ENCODE peak calls at places on chromosomes 4 and X, in four cellular contexts. One of them, this sample, is unnamed.
A peak's percentile ranks its signal among the peaks of the same experiment; 100 is the strongest.

GRCh38 chr4:1154523-1155182 is 17.7 kb downstream of the SPON2 start:
- DNase-seq in K562: no peak
- DNase-seq in HepG2: no peak
- DNase-seq in GM12878: no peak
- DNase-seq in this sample: no peak

GRCh38 chrX:12026481-12026880 is 111.8 kb upstream of the FRMPD4 start:
- DNase-seq in K562: no peak
- DNase-seq in HepG2: no peak
- DNase-seq in GM12878: no peak
- DNase-seq in this sample: no peak

GRCh38 chrX:1212532-1212931 is at the start of gene CRLF2:
- DNase-seq in K562: no peak
- DNase-seq in HepG2: no peak
- DNase-seq in GM12878: peak; percentile 77
- DNase-seq in this sample: no peak

GRCh38 chrX:14920196-14920595 is 47.0 kb downstream of the MOSPD2 start:
- DNase-seq in K562: no peak
- DNase-seq in HepG2: no peak
- DNase-seq in GM12878: no peak
- DNase-seq in this sample: no peak

GRCh38 chrX:45324941-45325340 is 124.3 kb upstream of the DIPK2B start:
- DNase-seq in K562: no peak
- DNase-seq in HepG2: no peak
- DNase-seq in GM12878: no peak
- DNase-seq in this sample: no peak

GRCh38 chrX:18887821-18888205 is 96.1 kb downstream of the PHKA2 start:
- DNase-seq in K562: no peak
- DNase-seq in HepG2: no peak
- DNase-seq in GM12878: no peak
- DNase-seq in this sample: no peak

GRCh38 chr4:20474119-20474518 is 222.4 kb downstream of the SLIT2 start:
- DNase-seq in K562: no peak
- DNase-seq in HepG2: no peak
- DNase-seq in GM12878: no peak
- DNase-seq in this sample: no peak

GRCh38 chr4:76546282-76547166 is 111.5 kb downstream of the SHROOM3 start:
- DNase-seq in K562: no peak
- DNase-seq in HepG2: no peak
- DNase-seq in GM12878: no peak
- DNase-seq in this sample: no peak

GRCh38 chrX:72216973-72217372 is 21.9 kb downstream of the ERCC6L start:
- DNase-seq in K562: no peak
- DNase-seq in HepG2: no peak
- DNase-seq in GM12878: no peak
- DNase-seq in this sample: no peak

GRCh38 chr4:121462660-121463261 is 81.9 kb upstream of the QRFPR start:
- DNase-seq in K562: peak; percentile 18
- DNase-seq in HepG2: peak; percentile 57
- DNase-seq in GM12878: no peak
- DNase-seq in this sample: peak; percentile 49

GRCh38 chrX:23365541-23365940 is 30.9 kb downstream of the PTCHD1 start:
- DNase-seq in K562: no peak
- DNase-seq in HepG2: no peak
- DNase-seq in GM12878: no peak
- DNase-seq in this sample: no peak

GRCh38 chr4:1776521-1777161 is 16.5 kb upstream of the FGFR3 start:
- DNase-seq in K562: no peak
- DNase-seq in HepG2: peak; percentile 74
- DNase-seq in GM12878: no peak
- DNase-seq in this sample: no peak

GRCh38 chr4:185222598-185222997 is 13.2 kb downstream of the SNX25 start:
- DNase-seq in K562: no peak
- DNase-seq in HepG2: no peak
- DNase-seq in GM12878: no peak
- DNase-seq in this sample: no peak

GRCh38 chrX:36849407-36849806 is 158.8 kb upstream of the FAM47C start:
- DNase-seq in K562: no peak
- DNase-seq in HepG2: no peak
- DNase-seq in GM12878: no peak
- DNase-seq in this sample: no peak

GRCh38 chrX:67353651-67354370 is 190.0 kb upstream of the AR start:
- DNase-seq in K562: no peak
- DNase-seq in HepG2: no peak
- DNase-seq in GM12878: no peak
- DNase-seq in this sample: no peak

GRCh38 chrX:41711021-41711667 is 12.8 kb upstream of the GPR82 start:
- DNase-seq in K562: no peak
- DNase-seq in HepG2: no peak
- DNase-seq in GM12878: no peak
- DNase-seq in this sample: no peak

GRCh38 chrX:86455495-86455894 is 307.2 kb downstream of the DACH2 start:
- DNase-seq in K562: no peak
- DNase-seq in HepG2: no peak
- DNase-seq in GM12878: no peak
- DNase-seq in this sample: no peak

GRCh38 chrX:49186125-49187027 is at the start of gene PRICKLE3:
- DNase-seq in K562: peak; percentile 77
- DNase-seq in HepG2: peak; percentile 61
- DNase-seq in GM12878: no peak
- DNase-seq in this sample: peak; percentile 55

GRCh38 chrX:12946406-12946805 is 28.5 kb upstream of the TMSB4X start:
- DNase-seq in K562: no peak
- DNase-seq in HepG2: no peak
- DNase-seq in GM12878: no peak
- DNase-seq in this sample: no peak

GRCh38 chr4:141058739-141059507 is 74.3 kb downstream of the RNF150 start:
- DNase-seq in K562: no peak
- DNase-seq in HepG2: no peak
- DNase-seq in GM12878: no peak
- DNase-seq in this sample: no peak

GRCh38 chr4:159070742-159071141 is 32.1 kb upstream of the RAPGEF2 start:
- DNase-seq in K562: no peak
- DNase-seq in HepG2: no peak
- DNase-seq in GM12878: no peak
- DNase-seq in this sample: no peak

GRCh38 chrX:132737743-132738142 is 220.7 kb downstream of the HS6ST2 start:
- DNase-seq in K562: no peak
- DNase-seq in HepG2: no peak
- DNase-seq in GM12878: no peak
- DNase-seq in this sample: no peak

GRCh38 chrX:19549838-19550237 is 34.5 kb upstream of the MAP3K15 start:
- DNase-seq in K562: no peak
- DNase-seq in HepG2: no peak
- DNase-seq in GM12878: no peak
- DNase-seq in this sample: no peak

GRCh38 chrX:130975947-130976346 is 72.9 kb upstream of the ENOX2 start:
- DNase-seq in K562: peak; percentile 48
- DNase-seq in HepG2: peak; percentile 24
- DNase-seq in GM12878: no peak
- DNase-seq in this sample: peak; percentile 72

GRCh38 chr4:41359836-41360213 is 103.1 kb downstream of the UCHL1 start:
- DNase-seq in K562: no peak
- DNase-seq in HepG2: no peak
- DNase-seq in GM12878: no peak
- DNase-seq in this sample: no peak

GRCh38 chr4:3480528-3481112 is 17.5 kb downstream of the DOK7 start:
- DNase-seq in K562: peak; percentile 85
- DNase-seq in HepG2: peak; percentile 66
- DNase-seq in GM12878: no peak
- DNase-seq in this sample: peak; percentile 91

DNA sequence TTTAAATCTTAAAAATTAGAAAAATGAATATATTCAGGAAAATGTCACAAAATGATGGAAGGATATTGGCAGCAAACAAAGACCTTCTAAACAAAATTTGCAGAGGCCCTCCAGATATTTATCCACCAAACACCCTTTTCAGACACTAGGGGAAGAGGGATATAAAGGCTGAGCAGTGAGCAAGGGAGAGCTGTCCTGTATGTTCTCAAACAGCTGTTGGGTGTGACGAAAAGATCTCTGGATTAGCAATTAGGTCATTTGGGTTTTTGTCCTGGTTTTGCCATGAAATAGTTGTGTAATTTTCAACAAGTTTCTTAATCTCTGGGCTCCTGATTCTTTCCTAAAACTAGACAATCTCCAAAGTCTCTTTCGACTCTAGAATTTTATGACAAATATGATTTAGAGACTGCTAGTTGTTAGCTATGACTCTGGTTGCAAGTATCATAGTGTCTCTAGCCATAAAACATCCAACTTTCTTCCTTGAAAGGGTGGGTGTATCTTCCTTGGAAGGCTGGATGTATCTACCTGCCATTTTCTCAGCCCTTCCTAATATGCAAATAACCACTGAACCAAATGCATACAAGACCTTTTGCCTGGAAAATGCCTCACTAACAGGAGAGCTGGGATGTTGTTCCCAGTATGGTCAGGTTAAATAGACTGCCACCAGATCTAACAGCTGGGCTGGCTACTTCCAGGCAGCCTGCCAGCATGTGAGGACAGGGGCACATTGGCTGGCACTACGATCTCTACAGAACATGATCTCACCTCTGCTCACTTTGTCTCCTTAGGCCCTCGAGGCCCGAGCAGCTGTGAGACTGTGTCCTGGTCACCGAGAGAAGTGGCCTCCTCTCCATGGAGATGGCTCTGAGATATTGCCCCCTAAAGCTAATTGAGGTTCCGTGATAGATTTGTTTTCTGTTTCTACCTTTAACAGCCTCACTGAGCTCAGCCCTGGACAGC is 225.5 kb upstream of the JADE1 start:
- DNase-seq in K562: no peak
- DNase-seq in HepG2: no peak
- DNase-seq in GM12878: no peak
- DNase-seq in this sample: no peak
- TF ChIP-seq FOXK2 in K562: no peak
- TF ChIP-seq FOXK2 in HepG2: no peak
- TF ChIP-seq FOXK2 in GM12878: no peak
- TF ChIP-seq FOXK2 in this sample: no peak

GRCh38 chr4:98113005-98113404 is 30.3 kb downstream of the STPG2 start:
- DNase-seq in K562: no peak
- DNase-seq in HepG2: peak; percentile 5
- DNase-seq in GM12878: no peak
- DNase-seq in this sample: peak; percentile 24
- TF ChIP-seq TARDBP in K562: no peak
- TF ChIP-seq TARDBP in HepG2: no peak
- TF ChIP-seq TARDBP in GM12878: no peak
- TF ChIP-seq TARDBP in this sample: no peak

GRCh38 chr4:163930086-163930485 is 435.6 kb downstream of the TMA16 start:
- DNase-seq in K562: no peak
- DNase-seq in HepG2: no peak
- DNase-seq in GM12878: no peak
- DNase-seq in this sample: no peak
- TF ChIP-seq FOXK2 in K562: no peak
- TF ChIP-seq FOXK2 in HepG2: no peak
- TF ChIP-seq FOXK2 in GM12878: no peak
- TF ChIP-seq FOXK2 in this sample: no peak

DNA sequence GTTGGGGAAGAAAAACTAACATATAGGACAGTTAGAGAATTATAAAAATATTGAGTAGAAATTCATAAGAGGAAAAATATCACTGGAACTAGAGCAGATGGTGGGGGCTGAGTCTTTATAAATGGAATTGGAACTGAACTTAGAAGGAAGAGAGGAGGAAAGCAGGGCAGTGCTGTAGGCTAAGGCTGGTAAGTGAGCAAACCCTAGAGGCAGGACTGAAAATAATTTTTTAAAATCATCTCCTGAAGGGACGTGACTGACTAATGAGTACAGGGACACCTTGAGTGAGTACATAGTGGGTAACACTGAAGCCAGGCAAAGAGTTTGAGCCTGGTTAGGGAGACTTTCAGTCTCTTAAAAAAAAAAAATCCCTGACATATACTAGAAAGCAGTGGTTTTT is 63.3 kb downstream of the GALNT7 start:
- DNase-seq in K562: peak; percentile 58
- DNase-seq in HepG2: no peak
- DNase-seq in GM12878: no peak
- DNase-seq in this sample: no peak
- TF ChIP-seq TARDBP in K562: no peak
- TF ChIP-seq TARDBP in HepG2: no peak
- TF ChIP-seq TARDBP in GM12878: no peak
- TF ChIP-seq TARDBP in this sample: no peak

DNA sequence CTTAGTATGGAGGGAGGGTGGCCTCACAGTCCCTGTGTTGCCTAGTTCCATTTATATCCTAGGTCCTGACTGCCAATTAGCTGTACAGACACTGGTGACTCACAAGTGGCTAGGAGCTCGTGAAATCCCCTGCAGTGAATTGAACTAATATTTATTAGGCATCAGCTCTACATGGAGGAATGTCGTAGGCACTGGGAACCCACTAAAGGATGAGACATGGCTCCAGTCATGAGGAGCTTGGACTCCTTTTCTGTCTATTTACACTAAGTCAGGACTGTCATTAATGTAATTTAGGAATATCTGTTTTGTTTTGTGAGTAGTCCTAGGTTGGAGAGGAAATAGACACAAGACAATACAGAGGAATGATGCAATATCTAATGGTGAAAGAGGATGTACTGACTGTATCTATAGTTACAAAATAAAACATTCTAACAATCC is 67.7 kb downstream of the MID1IP1 start:
- DNase-seq in K562: no peak
- DNase-seq in HepG2: no peak
- DNase-seq in GM12878: no peak
- DNase-seq in this sample: no peak
- TF ChIP-seq FOXK2 in K562: no peak
- TF ChIP-seq FOXK2 in HepG2: no peak
- TF ChIP-seq FOXK2 in GM12878: no peak
- TF ChIP-seq FOXK2 in this sample: no peak

DNA sequence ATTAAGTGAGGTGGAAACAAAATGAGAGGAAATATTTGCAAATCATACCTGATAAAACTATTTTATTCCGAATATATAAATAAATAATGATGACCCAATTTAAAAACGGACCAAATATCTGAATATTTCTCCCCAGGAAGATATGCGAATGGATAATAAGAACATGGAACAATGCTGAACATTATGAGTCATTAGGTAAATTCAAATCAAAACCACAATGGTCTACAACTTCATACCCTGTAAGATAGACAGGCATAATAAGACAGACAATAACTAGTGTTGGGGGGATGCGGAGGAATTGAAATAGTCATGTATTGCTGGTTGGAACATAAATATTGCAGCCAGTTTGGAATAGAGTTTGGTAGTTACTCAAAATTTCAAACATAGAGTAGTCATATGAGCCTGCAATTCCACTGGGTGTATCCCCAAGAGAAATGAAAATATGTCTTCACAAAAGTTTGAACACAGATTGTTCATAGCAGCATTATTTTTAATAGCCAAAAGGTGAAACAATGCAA is 47.6 kb upstream of the DRP2 start:
- DNase-seq in K562: no peak
- DNase-seq in HepG2: no peak
- DNase-seq in GM12878: no peak
- DNase-seq in this sample: no peak
- TF ChIP-seq TARDBP in K562: no peak
- TF ChIP-seq TARDBP in HepG2: no peak
- TF ChIP-seq TARDBP in GM12878: no peak
- TF ChIP-seq TARDBP in this sample: no peak

GRCh38 chr4:42627887-42628646 is 28.8 kb downstream of the ATP8A1 start:
- DNase-seq in K562: no peak
- DNase-seq in HepG2: no peak
- DNase-seq in GM12878: peak; percentile 97
- DNase-seq in this sample: no peak
- TF ChIP-seq FOXK2 in K562: no peak
- TF ChIP-seq FOXK2 in HepG2: no peak
- TF ChIP-seq FOXK2 in GM12878: no peak
- TF ChIP-seq FOXK2 in this sample: no peak

GRCh38 chrX:141733371-141733770 is 34.8 kb upstream of the SPANXD start:
- DNase-seq in K562: no peak
- DNase-seq in HepG2: no peak
- DNase-seq in GM12878: no peak
- DNase-seq in this sample: no peak
- TF ChIP-seq TARDBP in K562: no peak
- TF ChIP-seq TARDBP in HepG2: no peak
- TF ChIP-seq TARDBP in GM12878: no peak
- TF ChIP-seq TARDBP in this sample: no peak

This sample was measured in HEK293T.